ENCODE peak calls at places on chromosomes 2 and 18, in six cellular contexts. One of them, this sample, is unnamed.

GRCh38 chr2:174325932-174326879 is 8.5 kb upstream of the SP9 start:
- DNase-seq in PC-9: no peak
- DNase-seq in kidney epithelial cell: no peak
- DNase-seq in AG09309: no peak
- DNase-seq in AG10803: peak; percentile 54
- DNase-seq in GM23338: peak; percentile 86
- DNase-seq in this sample: peak; percentile 44

GRCh38 chr2:95574506-95574905 is 17.3 kb upstream of the TRIM43 start:
- DNase-seq in PC-9: no peak
- DNase-seq in kidney epithelial cell: no peak
- DNase-seq in AG09309: no peak
- DNase-seq in AG10803: no peak
- DNase-seq in GM23338: no peak
- DNase-seq in this sample: no peak

GRCh38 chr2:48532824-48533223 is 2.9 kb downstream of the STON1 start:
- DNase-seq in PC-9: no peak
- DNase-seq in kidney epithelial cell: no peak
- DNase-seq in AG09309: no peak
- DNase-seq in AG10803: no peak
- DNase-seq in GM23338: no peak
- DNase-seq in this sample: no peak

GRCh38 chr2:50492452-50492851 is 539.5 kb downstream of the NRXN1 start:
- DNase-seq in PC-9: no peak
- DNase-seq in kidney epithelial cell: peak; percentile 7
- DNase-seq in AG09309: peak; percentile 1
- DNase-seq in AG10803: peak; percentile 55
- DNase-seq in GM23338: peak; percentile 83
- DNase-seq in this sample: peak; percentile 42

GRCh38 chr18:59908790-59909189 is 9.0 kb downstream of the PMAIP1 start:
- DNase-seq in PC-9: no peak
- DNase-seq in kidney epithelial cell: no peak
- DNase-seq in AG09309: no peak
- DNase-seq in AG10803: no peak
- DNase-seq in GM23338: no peak
- DNase-seq in this sample: no peak

GRCh38 chr2:215432759-215433594 is 2.9 kb downstream of the FN1 start:
- DNase-seq in PC-9: no peak
- DNase-seq in kidney epithelial cell: no peak
- DNase-seq in AG09309: no peak
- DNase-seq in AG10803: peak; percentile 35
- DNase-seq in GM23338: no peak
- DNase-seq in this sample: no peak

GRCh38 chr18:22683196-22683676 is 249.9 kb upstream of the RBBP8 start:
- DNase-seq in PC-9: peak; percentile 26
- DNase-seq in kidney epithelial cell: peak; percentile 90
- DNase-seq in AG09309: peak; percentile 79
- DNase-seq in AG10803: peak; percentile 54
- DNase-seq in GM23338: no peak
- DNase-seq in this sample: no peak

GRCh38 chr2:69683170-69683971 is 39.8 kb upstream of the AAK1 start:
- DNase-seq in PC-9: no peak
- DNase-seq in kidney epithelial cell: peak; percentile 65
- DNase-seq in AG09309: peak; percentile 25
- DNase-seq in AG10803: peak; percentile 74
- DNase-seq in GM23338: no peak
- DNase-seq in this sample: no peak

GRCh38 chr2:75065402-75066008 is 107.1 kb downstream of the POLE4 start:
- DNase-seq in PC-9: no peak
- DNase-seq in kidney epithelial cell: no peak
- DNase-seq in AG09309: no peak
- DNase-seq in AG10803: peak; percentile 33
- DNase-seq in GM23338: no peak
- DNase-seq in this sample: no peak

GRCh38 chr18:34773961-34774754 is 64.1 kb downstream of the DTNA start:
- DNase-seq in PC-9: peak; percentile 3
- DNase-seq in kidney epithelial cell: peak; percentile 76
- DNase-seq in AG09309: no peak
- DNase-seq in AG10803: peak; percentile 56
- DNase-seq in GM23338: no peak
- DNase-seq in this sample: no peak

GRCh38 chr18:27871731-27872130 is 305.2 kb downstream of the CDH2 start:
- DNase-seq in PC-9: no peak
- DNase-seq in kidney epithelial cell: no peak
- DNase-seq in AG09309: no peak
- DNase-seq in AG10803: no peak
- DNase-seq in GM23338: no peak
- DNase-seq in this sample: no peak

GRCh38 chr2:38629684-38630083 is 27.0 kb upstream of the HNRNPLL start:
- DNase-seq in PC-9: no peak
- DNase-seq in kidney epithelial cell: no peak
- DNase-seq in AG09309: no peak
- DNase-seq in AG10803: no peak
- DNase-seq in GM23338: no peak
- DNase-seq in this sample: no peak

GRCh38 chr2:111227716-111228141 is 107.0 kb downstream of the BCL2L11 start:
- DNase-seq in PC-9: peak; percentile 40
- DNase-seq in kidney epithelial cell: peak; percentile 73
- DNase-seq in AG09309: peak; percentile 62
- DNase-seq in AG10803: peak; percentile 96
- DNase-seq in GM23338: peak; percentile 60
- DNase-seq in this sample: no peak

GRCh38 chr2:219158025-219158424 is 2.6 kb downstream of the NHEJ1 start:
- DNase-seq in PC-9: no peak
- DNase-seq in kidney epithelial cell: no peak
- DNase-seq in AG09309: no peak
- DNase-seq in AG10803: no peak
- DNase-seq in GM23338: no peak
- DNase-seq in this sample: no peak

GRCh38 chr2:231212329-231212845 is 14.0 kb downstream of the ARMC9 start:
- DNase-seq in PC-9: no peak
- DNase-seq in kidney epithelial cell: no peak
- DNase-seq in AG09309: no peak
- DNase-seq in AG10803: no peak
- DNase-seq in GM23338: no peak
- DNase-seq in this sample: no peak

GRCh38 chr2:121094845-121095244 is 190.2 kb downstream of the TFCP2L1 start:
- DNase-seq in PC-9: no peak
- DNase-seq in kidney epithelial cell: no peak
- DNase-seq in AG09309: no peak
- DNase-seq in AG10803: no peak
- DNase-seq in GM23338: no peak
- DNase-seq in this sample: no peak

GRCh38 chr18:32735781-32736180 is 37.0 kb downstream of the KLHL14 start:
- DNase-seq in PC-9: no peak
- DNase-seq in kidney epithelial cell: peak; percentile 80
- DNase-seq in AG09309: no peak
- DNase-seq in AG10803: peak; percentile 0
- DNase-seq in GM23338: no peak
- DNase-seq in this sample: no peak

GRCh38 chr2:135125940-135126339 is 73.8 kb downstream of the RAB3GAP1 start:
- DNase-seq in PC-9: no peak
- DNase-seq in kidney epithelial cell: no peak
- DNase-seq in AG09309: no peak
- DNase-seq in AG10803: no peak
- DNase-seq in GM23338: no peak
- DNase-seq in this sample: no peak

GRCh38 chr2:8456149-8457091 is 225.4 kb upstream of the ID2 start:
- DNase-seq in PC-9: no peak
- DNase-seq in kidney epithelial cell: no peak
- DNase-seq in AG09309: no peak
- DNase-seq in AG10803: no peak
- DNase-seq in GM23338: peak; percentile 20
- DNase-seq in this sample: peak; percentile 63

GRCh38 chr2:222424729-222425671 is 657 bp downstream of the SGPP2 start:
- DNase-seq in PC-9: peak; percentile 26
- DNase-seq in kidney epithelial cell: no peak
- DNase-seq in AG09309: no peak
- DNase-seq in AG10803: no peak
- DNase-seq in GM23338: peak; percentile 73
- DNase-seq in this sample: peak; percentile 65

GRCh38 chr2:184611221-184612085 is 13.1 kb downstream of the ZNF804A start:
- DNase-seq in PC-9: no peak
- DNase-seq in kidney epithelial cell: no peak
- DNase-seq in AG09309: no peak
- DNase-seq in AG10803: peak; percentile 27
- DNase-seq in GM23338: peak; percentile 49
- DNase-seq in this sample: no peak

GRCh38 chr18:11857177-11857887 is 6.1 kb downstream of the CHMP1B start:
- DNase-seq in PC-9: peak; percentile 87
- DNase-seq in kidney epithelial cell: peak; percentile 99
- DNase-seq in AG09309: peak; percentile 91
- DNase-seq in AG10803: peak; percentile 89
- DNase-seq in GM23338: peak; percentile 78
- DNase-seq in this sample: no peak

GRCh38 chr2:48118895-48119294 is 212.6 kb upstream of the FBXO11 start:
- DNase-seq in PC-9: no peak
- DNase-seq in kidney epithelial cell: no peak
- DNase-seq in AG09309: no peak
- DNase-seq in AG10803: no peak
- DNase-seq in GM23338: no peak
- DNase-seq in this sample: no peak

GRCh38 chr18:74493689-74494088 is 2.5 kb upstream of the CNDP2 start:
- DNase-seq in PC-9: peak; percentile 25
- DNase-seq in kidney epithelial cell: no peak
- DNase-seq in AG09309: no peak
- DNase-seq in AG10803: peak; percentile 60
- DNase-seq in GM23338: peak; percentile 61
- DNase-seq in this sample: peak; percentile 58

GRCh38 chr2:71788186-71788525 is 334.8 kb downstream of the DYSF start:
- DNase-seq in PC-9: no peak
- DNase-seq in kidney epithelial cell: no peak
- DNase-seq in AG09309: no peak
- DNase-seq in AG10803: peak; percentile 78
- DNase-seq in GM23338: no peak
- DNase-seq in this sample: no peak

GRCh38 chr2:96837575-96837974 is 6.2 kb downstream of the ANKRD23 start:
- DNase-seq in PC-9: no peak
- DNase-seq in kidney epithelial cell: no peak
- DNase-seq in AG09309: no peak
- DNase-seq in AG10803: no peak
- DNase-seq in GM23338: no peak
- DNase-seq in this sample: no peak

GRCh38 chr18:3984163-3984757 is 470.8 kb downstream of the DLGAP1 start:
- DNase-seq in PC-9: no peak
- DNase-seq in kidney epithelial cell: no peak
- DNase-seq in AG09309: no peak
- DNase-seq in AG10803: no peak
- DNase-seq in GM23338: no peak
- DNase-seq in this sample: no peak

GRCh38 chr2:112065966-112066365 is 10.9 kb downstream of the TMEM87B start:
- DNase-seq in PC-9: no peak
- DNase-seq in kidney epithelial cell: peak; percentile 32
- DNase-seq in AG09309: peak; percentile 52
- DNase-seq in AG10803: peak; percentile 92
- DNase-seq in GM23338: no peak
- DNase-seq in this sample: peak; percentile 40

GRCh38 chr2:73908689-73909652 is 16.2 kb downstream of the ACTG2 start:
- DNase-seq in PC-9: no peak
- DNase-seq in kidney epithelial cell: peak; percentile 82
- DNase-seq in AG09309: no peak
- DNase-seq in AG10803: no peak
- DNase-seq in GM23338: no peak
- DNase-seq in this sample: no peak

GRCh38 chr2:42141687-42142475 is 27.3 kb upstream of the EML4 start:
- DNase-seq in PC-9: peak; percentile 49
- DNase-seq in kidney epithelial cell: no peak
- DNase-seq in AG09309: peak; percentile 88
- DNase-seq in AG10803: peak; percentile 87
- DNase-seq in GM23338: peak; percentile 72
- DNase-seq in this sample: no peak

GRCh38 chr18:67514901-67515540 is 1.5 kb downstream of the DSEL start:
- DNase-seq in PC-9: no peak
- DNase-seq in kidney epithelial cell: no peak
- DNase-seq in AG09309: no peak
- DNase-seq in AG10803: no peak
- DNase-seq in GM23338: no peak
- DNase-seq in this sample: no peak

GRCh38 chr2:207395535-207396251 is 134.1 kb upstream of the CREB1 start:
- DNase-seq in PC-9: no peak
- DNase-seq in kidney epithelial cell: no peak
- DNase-seq in AG09309: no peak
- DNase-seq in AG10803: no peak
- DNase-seq in GM23338: no peak
- DNase-seq in this sample: no peak

GRCh38 chr2:27378096-27378808 is 2.3 kb downstream of the ZNF513 start:
- DNase-seq in PC-9: no peak
- DNase-seq in kidney epithelial cell: no peak
- DNase-seq in AG09309: no peak
- DNase-seq in AG10803: peak; percentile 27
- DNase-seq in GM23338: peak; percentile 35
- DNase-seq in this sample: no peak
- TF ChIP-seq CTCF in PC-9: no peak
- TF ChIP-seq CTCF in kidney epithelial cell: peak; percentile 45
- TF ChIP-seq CTCF in AG09309: peak; percentile 38
- TF ChIP-seq CTCF in AG10803: peak; percentile 13
- TF ChIP-seq CTCF in GM23338: peak; percentile 46
- TF ChIP-seq CTCF in this sample: peak; percentile 26

GRCh38 chr2:177622516-177622915 is 229.9 kb downstream of the AGPS start:
- DNase-seq in PC-9: no peak
- DNase-seq in kidney epithelial cell: no peak
- DNase-seq in AG09309: no peak
- DNase-seq in AG10803: no peak
- DNase-seq in GM23338: peak; percentile 54
- DNase-seq in this sample: peak; percentile 21
- TF ChIP-seq CTCF in PC-9: no peak
- TF ChIP-seq CTCF in kidney epithelial cell: no peak
- TF ChIP-seq CTCF in AG09309: peak; percentile 62
- TF ChIP-seq CTCF in AG10803: no peak
- TF ChIP-seq CTCF in GM23338: peak; percentile 25
- TF ChIP-seq CTCF in this sample: peak; percentile 54

GRCh38 chr2:232339121-232340081 is 39.1 kb upstream of the ALPP start:
- DNase-seq in PC-9: no peak
- DNase-seq in kidney epithelial cell: no peak
- DNase-seq in AG09309: no peak
- DNase-seq in AG10803: no peak
- DNase-seq in GM23338: peak; percentile 76
- DNase-seq in this sample: no peak
- TF ChIP-seq CTCF in PC-9: peak; percentile 17
- TF ChIP-seq CTCF in kidney epithelial cell: no peak
- TF ChIP-seq CTCF in AG09309: peak; percentile 32
- TF ChIP-seq CTCF in AG10803: no peak
- TF ChIP-seq CTCF in GM23338: peak; percentile 79
- TF ChIP-seq CTCF in this sample: no peak

DNA sequence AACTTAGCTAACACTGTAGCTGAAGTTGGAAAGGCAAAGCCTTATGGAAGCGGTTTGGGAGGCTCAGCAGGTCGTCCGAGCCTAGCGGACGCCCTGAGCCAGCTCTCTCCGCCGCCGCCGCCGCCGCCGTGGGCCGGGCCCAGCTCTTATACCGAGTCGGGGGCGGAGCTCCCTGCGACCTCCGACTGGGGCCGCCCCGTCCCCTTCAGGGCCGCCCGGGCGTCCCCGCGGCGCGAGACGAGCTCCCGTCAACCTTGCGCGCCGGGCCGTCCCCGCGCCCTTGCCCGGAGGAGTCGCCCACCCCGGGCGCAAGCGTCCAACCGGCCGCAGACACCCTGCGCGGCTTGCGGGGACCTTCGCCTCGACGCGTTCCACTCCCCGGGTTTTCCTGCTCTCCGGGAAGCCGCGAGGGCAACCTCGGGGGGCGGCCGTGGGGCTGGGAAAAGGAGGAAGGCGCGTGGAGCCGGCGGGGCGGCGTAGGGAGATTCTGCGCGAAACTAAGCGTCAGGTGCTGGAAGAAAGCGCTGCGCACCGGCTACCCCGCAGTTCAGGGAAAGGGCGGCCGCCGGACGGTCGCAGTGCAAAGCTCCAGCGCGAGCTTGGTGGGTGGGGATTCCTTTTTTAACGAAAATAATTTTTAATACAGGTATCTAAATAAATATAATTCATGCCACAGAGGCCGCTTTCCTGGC is at the start of gene SLC40A1:
- DNase-seq in PC-9: peak; percentile 76
- DNase-seq in kidney epithelial cell: no peak
- DNase-seq in AG09309: no peak
- DNase-seq in AG10803: peak; percentile 49
- DNase-seq in GM23338: peak; percentile 73
- DNase-seq in this sample: peak; percentile 67
- TF ChIP-seq CTCF in PC-9: no peak
- TF ChIP-seq CTCF in kidney epithelial cell: no peak
- TF ChIP-seq CTCF in AG09309: no peak
- TF ChIP-seq CTCF in AG10803: no peak
- TF ChIP-seq CTCF in GM23338: no peak
- TF ChIP-seq CTCF in this sample: no peak